ENCODE peak calls at places on chromosome 15, in eight cellular contexts. V is cardiac fibroblast; C is amniotic stem cell; B is fibroblast of lung; A is CD4-positive, alpha-beta T cell; L is uterus; M is upper lobe of left lung; I is transverse colon. K is an unnamed sample.

GRCh38 chr15:99306694-99307338 is 55.5 kb downstream of the LRRC28 start:
- DNase-seq in C (no peak), V (no peak), M (peak), L (no peak), I (no peak), A (no peak), B (peak), K (no peak)

GRCh38 chr15:59879506-59879905 is 124.6 kb upstream of the FOXB1 start:
- DNase-seq in L (no peak), M (no peak), B (peak), I (no peak), A (no peak), C (no peak), V (peak), K (no peak)

GRCh38 chr15:66565141-66565595 is 630 bp downstream of the LCTL start:
- DNase-seq in I (no peak), L (no peak), B (no peak), M (no peak), A (no peak), V (no peak), C (no peak), K (no peak)

GRCh38 chr15:31457161-31457560 is 130.5 kb downstream of the KLF13 start:
- DNase-seq in A (no peak), V (no peak), M (peak), L (peak), I (no peak), C (no peak), B (no peak), K (no peak)

GRCh38 chr15:58546635-58547627 is 115.1 kb downstream of the LIPC start:
- DNase-seq in A (no peak), I (no peak), M (no peak), C (peak), L (no peak), V (peak), B (peak), K (peak)

GRCh38 chr15:36691596-36691995 is 112.2 kb downstream of the CDIN1 start:
- DNase-seq in A (no peak), V (no peak), I (no peak), L (no peak), C (no peak), B (no peak), M (no peak), K (no peak)

GRCh38 chr15:72141171-72142084 is 23.2 kb downstream of the SENP8 start:
- DNase-seq in V (no peak), L (no peak), A (no peak), I (no peak), B (peak), C (no peak), M (no peak), K (no peak)

GRCh38 chr15:96362001-96362758 is 31.7 kb downstream of the NR2F2 start:
- DNase-seq in A (no peak), L (no peak), M (no peak), C (no peak), B (no peak), V (no peak), I (no peak), K (no peak)

GRCh38 chr15:98713585-98714001 is 65.3 kb downstream of the IGF1R start:
- DNase-seq in C (no peak), M (peak), I (peak), L (no peak), V (no peak), A (no peak), B (peak), K (no peak)

GRCh38 chr15:78623786-78624497 is 3.1 kb upstream of the CHRNA3 start:
- DNase-seq in V (no peak), C (no peak), I (no peak), A (no peak), L (no peak), B (no peak), M (peak), K (no peak)

GRCh38 chr15:70275461-70276138 is 177.9 kb upstream of the TLE3 start:
- DNase-seq in V (no peak), L (no peak), I (no peak), C (no peak), M (no peak), A (no peak), B (no peak), K (no peak)

GRCh38 chr15:25543156-25543555 is 104.3 kb upstream of the UBE3A start:
- DNase-seq in B (peak), C (no peak), M (peak), V (peak), L (peak), A (no peak), I (peak), K (peak)

GRCh38 chr15:89776274-89777072 is at the start of gene MESP2:
- DNase-seq in I (peak), L (peak), M (peak), C (no peak), V (peak), A (peak), B (peak), K (no peak)

K was measured in retinal pigment epithelial cell.